ENCODE peak calls at places on chromosomes 3 and 15, in five cellular contexts. D is amniotic stem cell, Q is Ammon's horn, A is hypothalamus, U is non-pigmented ciliary epithelial cell. Y is an unnamed sample.

GRCh38 chr3:38347421-38348200 is 1.0 kb downstream of the XYLB start:
- DNase-seq in D (no peak), Q (no peak), A (no peak), U (no peak), Y (no peak)

GRCh38 chr3:133258358-133258757 is 141.5 kb upstream of the BFSP2 start:
- DNase-seq in D (no peak), Q (no peak), A (no peak), U (peak), Y (no peak)

GRCh38 chr3:37973250-37974054 is 17.1 kb upstream of the VILL start:
- DNase-seq in D (no peak), Q (peak), A (no peak), U (no peak), Y (no peak)

GRCh38 chr3:58206406-58207011 is 4.3 kb downstream of the DNASE1L3 start:
- DNase-seq in D (no peak), Q (peak), A (no peak), U (peak), Y (no peak)

GRCh38 chr3:133049491-133049890 is 11.3 kb downstream of the TMEM108 start:
- DNase-seq in D (no peak), Q (no peak), A (no peak), U (peak), Y (no peak)

GRCh38 chr3:9600597-9600996 is 47.0 kb upstream of the LHFPL4 start:
- DNase-seq in D (no peak), Q (peak), A (no peak), U (no peak), Y (peak)

GRCh38 chr3:182629521-182629920 is 163.8 kb upstream of the ATP11B start:
- DNase-seq in D (no peak), Q (no peak), A (no peak), U (no peak), Y (no peak)

GRCh38 chr3:3802021-3802420 is 2.8 kb downstream of the LRRN1 start:
- DNase-seq in D (no peak), Q (no peak), A (no peak), U (no peak), Y (no peak)

GRCh38 chr3:42068303-42069088 is 22.7 kb upstream of the TRAK1 start:
- DNase-seq in D (no peak), Q (no peak), A (no peak), U (no peak), Y (no peak)

GRCh38 chr3:106514431-106514830 is 645.6 kb upstream of the CBLB start:
- DNase-seq in D (no peak), Q (no peak), A (no peak), U (no peak), Y (no peak)

GRCh38 chr15:68054658-68055223 is 626 bp downstream of the PIAS1 start:
- DNase-seq in D (peak), Q (peak), A (peak), U (no peak), Y (peak)

GRCh38 chr15:94984886-94985285 is 753.5 kb downstream of the MCTP2 start:
- DNase-seq in D (no peak), Q (no peak), A (no peak), U (no peak), Y (no peak)

GRCh38 chr3:115912372-115912771 is 289.1 kb downstream of the GAP43 start:
- DNase-seq in D (no peak), Q (peak), A (peak), U (no peak), Y (no peak)

GRCh38 chr3:89571707-89572106 is 464.3 kb downstream of the EPHA3 start:
- DNase-seq in D (no peak), Q (peak), A (no peak), U (no peak), Y (no peak)

GRCh38 chr15:49645937-49646336 is 25.1 kb downstream of the DTWD1 start:
- DNase-seq in D (no peak), Q (no peak), A (no peak), U (peak), Y (no peak)

GRCh38 chr3:115217678-115218451 is 70.8 kb upstream of the ZBTB20 start:
- DNase-seq in D (peak), Q (peak), A (peak), U (no peak), Y (no peak)

GRCh38 chr3:133330542-133330941 is 69.3 kb upstream of the BFSP2 start:
- DNase-seq in D (no peak), Q (no peak), A (no peak), U (no peak), Y (no peak)

GRCh38 chr3:89617706-89618105 is 510.3 kb downstream of the EPHA3 start:
- DNase-seq in D (no peak), Q (no peak), A (no peak), U (no peak), Y (no peak)

GRCh38 chr3:13878711-13879101 is 1.2 kb downstream of the WNT7A start:
- DNase-seq in D (no peak), Q (no peak), A (no peak), U (no peak), Y (peak)

GRCh38 chr3:45214061-45214680 is 11.9 kb downstream of the TMEM158 start:
- DNase-seq in D (no peak), Q (no peak), A (no peak), U (no peak), Y (no peak)

GRCh38 chr3:177563381-177563780 is 366.1 kb upstream of the TBL1XR1 start:
- DNase-seq in D (no peak), Q (no peak), A (no peak), U (no peak), Y (no peak)

GRCh38 chr3:111739241-111739952 is 119.7 kb upstream of the PHLDB2 start:
- DNase-seq in D (peak), Q (no peak), A (no peak), U (no peak), Y (no peak)

GRCh38 chr3:147089286-147089685 is 317.1 kb downstream of the ZIC4 start:
- DNase-seq in D (no peak), Q (peak), A (no peak), U (no peak), Y (no peak)

GRCh38 chr3:39193391-39193790 is 996 bp upstream of the XIRP1 start:
- DNase-seq in D (no peak), Q (no peak), A (no peak), U (no peak), Y (no peak)

GRCh38 chr3:197234947-197235914 is 63.2 kb downstream of the DLG1 start:
- DNase-seq in D (no peak), Q (no peak), A (no peak), U (no peak), Y (no peak)

GRCh38 chr3:46321461-46322104 is 32.3 kb upstream of the CCR2 start:
- DNase-seq in D (no peak), Q (no peak), A (no peak), U (no peak), Y (no peak)

GRCh38 chr3:108985844-108986243 is 32.2 kb upstream of the GUCA1C start:
- DNase-seq in D (no peak), Q (no peak), A (no peak), U (no peak), Y (no peak)

GRCh38 chr3:36740822-36741221 is 23.5 kb downstream of the DCLK3 start:
- DNase-seq in D (no peak), Q (no peak), A (no peak), U (no peak), Y (no peak)

GRCh38 chr15:90648137-90649070 is 68.7 kb upstream of the BLM start:
- DNase-seq in D (peak), Q (peak), A (peak), U (no peak), Y (no peak)

GRCh38 chr3:147030274-147030673 is 376.1 kb downstream of the ZIC4 start:
- DNase-seq in D (no peak), Q (no peak), A (no peak), U (no peak), Y (no peak)

GRCh38 chr15:63947228-63947627 is 99.1 kb downstream of the DAPK2 start:
- DNase-seq in D (no peak), Q (no peak), A (no peak), U (no peak), Y (no peak)

GRCh38 chr3:37114251-37115145 is 59.9 kb downstream of the LRRFIP2 start:
- DNase-seq in D (peak), Q (no peak), A (no peak), U (peak), Y (no peak)

GRCh38 chr15:90907838-90908507 is 4.9 kb downstream of the MAN2A2 start:
- DNase-seq in D (no peak), Q (no peak), A (no peak), U (no peak), Y (no peak)

GRCh38 chr15:76763554-76763953 is 141.6 kb downstream of the SCAPER start:
- DNase-seq in D (no peak), Q (no peak), A (no peak), U (no peak), Y (no peak)

Y was measured in left lung.